ENCODE peak calls at places on chromosome 4, in ten cellular contexts. A is RWPE1, V is tibial artery, P is GM23248, B is esophagus muscularis mucosa, W is pancreas, X is fibroblast of lung, T is brain microvascular endothelial cell, N is right lobe of liver, S is coronary artery. Q is an unnamed sample.

GRCh38 chr4:56465599-56466295 is 1.7 kb upstream of the SRP72 start:
- DNase-seq in V (no peak), S (no peak), P (peak), B (no peak), X (no peak), W (no peak), A (no peak), N (no peak), T (no peak), Q (no peak)

GRCh38 chr4:74618659-74619058 is 173.7 kb downstream of the AREG start:
- DNase-seq in T (peak), W (no peak), N (no peak), V (no peak), A (no peak), P (peak), S (no peak), B (no peak), X (no peak), Q (no peak)

GRCh38 chr4:146520894-146521542 is 722 bp downstream of the SLC10A7 start:
- DNase-seq in N (peak), S (no peak), T (peak), P (peak), B (no peak), X (peak), W (peak), A (peak), V (no peak), Q (no peak)

GRCh38 chr4:138669479-138670165 is 346.0 kb upstream of the NOCT start:
- DNase-seq in S (no peak), X (peak), A (no peak), V (no peak), P (peak), W (no peak), T (peak), N (no peak), B (no peak), Q (no peak)

GRCh38 chr4:76767983-76768382 is 130.0 kb downstream of the SOWAHB start:
- DNase-seq in A (no peak), T (peak), X (no peak), S (no peak), V (no peak), N (no peak), W (no peak), P (peak), B (no peak), Q (no peak)

GRCh38 chr4:86481429-86481828 is 112.7 kb upstream of the PTPN13 start:
- DNase-seq in T (no peak), V (no peak), S (no peak), W (no peak), P (no peak), A (no peak), N (no peak), X (no peak), B (no peak), Q (no peak)

GRCh38 chr4:88008133-88008621 is 742 bp downstream of the PKD2 start:
- DNase-seq in W (peak), T (peak), A (peak), X (peak), N (peak), B (no peak), V (peak), P (peak), S (peak), Q (no peak)

GRCh38 chr4:99507762-99508161 is 3.1 kb upstream of the C4orf17 start:
- DNase-seq in X (no peak), S (no peak), B (no peak), P (no peak), N (no peak), V (no peak), T (no peak), W (no peak), A (peak), Q (peak)

GRCh38 chr4:75717332-75717873 is 7.0 kb upstream of the USO1 start:
- DNase-seq in N (no peak), T (no peak), S (no peak), B (no peak), X (no peak), A (no peak), V (no peak), W (no peak), P (no peak), Q (no peak)

GRCh38 chr4:26829018-26829417 is 31.6 kb upstream of the STIM2 start:
- DNase-seq in V (no peak), S (no peak), X (no peak), N (no peak), B (no peak), P (no peak), A (no peak), W (peak), T (no peak), Q (no peak)

DNA sequence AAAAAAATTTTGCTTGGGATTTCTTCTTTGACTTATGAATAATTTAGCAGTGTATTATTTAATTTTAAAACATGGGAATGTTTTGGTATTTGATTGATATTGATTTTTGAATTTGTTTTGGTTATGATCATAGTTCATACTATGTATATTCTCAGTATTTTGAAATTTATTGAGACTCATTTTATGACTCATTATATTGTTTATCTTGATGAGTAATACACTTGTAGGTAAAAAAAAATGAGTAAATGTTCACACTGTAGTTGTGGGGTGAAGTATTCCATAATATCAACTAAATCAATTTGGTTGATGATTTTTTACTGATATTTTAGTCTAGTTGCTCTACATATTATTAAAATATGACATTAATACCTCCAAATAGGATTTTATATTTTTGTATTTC is 1142.2 kb downstream of the ADGRL3 start:
- DNase-seq in P (no peak), T (no peak), S (no peak), A (peak), W (no peak), X (no peak), B (no peak), N (no peak), V (no peak), Q (no peak)
- H3K27ac ChIP-seq in P (no peak), T (no peak), S (no peak), A (no peak), W (no peak), X (no peak), B (no peak), N (no peak), V (no peak), Q (no peak)

DNA sequence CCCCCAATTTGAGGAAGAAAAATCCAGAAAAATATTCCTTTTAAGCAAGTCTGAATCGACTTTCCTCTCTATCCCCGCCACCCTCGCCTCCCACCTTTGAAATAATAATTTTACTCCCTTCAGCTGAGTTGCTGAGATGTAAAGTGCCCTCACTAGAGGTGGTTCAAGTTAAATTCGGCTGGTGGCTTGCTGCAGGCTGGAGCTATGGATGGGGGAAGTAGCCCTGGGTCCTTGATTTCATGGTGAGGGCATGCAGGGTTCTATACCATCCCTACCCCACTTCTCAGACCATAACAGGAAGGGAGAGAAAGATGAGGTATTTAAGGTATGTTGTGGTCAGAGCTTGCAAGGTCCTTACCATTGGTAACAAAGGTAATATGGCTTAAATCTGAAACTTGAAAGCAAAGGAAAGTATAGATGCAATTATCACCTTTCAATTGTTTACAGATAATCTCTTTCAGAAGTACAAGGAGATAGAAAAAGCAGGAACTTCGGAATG is 440.0 kb downstream of the INPP4B start:
- DNase-seq in A (peak), N (no peak), B (no peak), P (peak), T (no peak), S (no peak), X (peak), W (no peak), V (no peak), Q (no peak)
- H3K27ac ChIP-seq in A (peak), N (no peak), B (peak), P (peak), T (peak), S (peak), X (peak), W (peak), V (peak), Q (peak)

DNA sequence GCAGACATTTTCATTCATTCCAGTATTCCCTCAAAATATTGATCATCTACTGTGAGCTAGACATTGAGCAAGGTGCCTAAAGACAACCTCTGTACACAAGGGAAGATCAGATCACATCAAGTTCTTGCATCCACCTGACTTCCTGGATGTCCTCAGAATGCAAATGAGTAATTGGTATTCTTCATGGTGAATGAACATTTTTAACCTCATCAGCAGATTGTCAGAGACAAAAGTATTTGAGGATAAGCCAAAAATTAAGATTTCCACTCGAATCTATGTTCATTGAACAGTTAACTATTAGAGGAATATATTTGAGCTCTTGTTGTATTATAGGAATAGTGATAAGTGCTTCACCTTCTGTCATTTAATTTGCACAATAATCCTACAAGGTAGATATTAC is 1.3 kb downstream of the SMARCAD1 start:
- DNase-seq in P (peak), S (no peak), T (no peak), V (no peak), W (no peak), X (no peak), A (no peak), B (no peak), N (no peak), Q (no peak)
- H3K27ac ChIP-seq in P (no peak), S (no peak), T (no peak), V (peak), W (no peak), X (no peak), A (no peak), B (no peak), N (no peak), Q (no peak)

DNA sequence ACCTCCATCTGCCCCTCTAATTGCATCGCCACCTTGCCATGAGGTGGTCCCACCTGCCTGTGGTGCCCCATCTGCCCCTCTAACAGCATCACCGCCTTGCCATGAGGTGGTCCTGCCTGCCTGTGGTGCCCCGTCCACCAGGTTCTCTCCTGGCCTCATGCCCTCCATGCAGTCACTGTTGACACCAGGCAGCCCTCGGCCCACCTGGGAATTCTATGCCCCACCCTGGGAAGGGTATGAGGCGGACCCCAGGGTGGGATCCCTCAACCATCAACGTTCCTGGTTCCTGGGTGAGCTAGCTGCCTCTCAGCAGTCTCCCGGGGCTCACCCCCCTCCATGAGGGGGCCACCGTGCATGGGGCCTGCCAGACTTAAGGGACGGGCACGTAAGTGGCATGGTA is 38.9 kb downstream of the ACOX3 start:
- DNase-seq in P (no peak), X (no peak), V (no peak), T (no peak), N (no peak), A (no peak), W (no peak), S (no peak), B (no peak), Q (no peak)
- H3K27ac ChIP-seq in P (no peak), X (no peak), V (peak), T (no peak), N (no peak), A (peak), W (no peak), S (peak), B (peak), Q (no peak)

GRCh38 chr4:152777488-152777887 is 2.0 kb downstream of the TIGD4 start:
- DNase-seq in P (no peak), W (no peak), A (no peak), V (no peak), X (no peak), T (no peak), S (no peak), N (no peak), B (no peak), Q (no peak)
- H3K27ac ChIP-seq in P (no peak), W (no peak), A (no peak), V (no peak), X (no peak), T (no peak), S (no peak), N (no peak), B (no peak), Q (no peak)